ENCODE peak calls at places on chromosome 10, in nine cellular contexts. T, B, A, Y, U, L, R, J and D are unnamed samples.

GRCh38 chr10:101778781-101779543 is 3.0 kb upstream of the FGF8 start:
- DNase-seq in L (no peak), U (peak), B (no peak), R (peak), J (no peak), Y (no peak), T (no peak), A (no peak), D (no peak)

GRCh38 chr10:36725581-36726520 is 399.5 kb upstream of the ANKRD30A start:
- DNase-seq in U (peak), J (no peak), R (no peak), B (peak), A (peak), Y (no peak), L (no peak), T (no peak), D (no peak)

GRCh38 chr10:36676321-36677169 is 448.9 kb upstream of the ANKRD30A start:
- DNase-seq in T (no peak), R (no peak), B (no peak), J (no peak), L (no peak), A (peak), Y (no peak), U (peak), D (no peak)

GRCh38 chr10:21406595-21407218 is 118.8 kb downstream of the SKIDA1 start:
- DNase-seq in J (no peak), A (peak), T (no peak), B (no peak), L (no peak), R (no peak), Y (no peak), U (no peak), D (no peak)

GRCh38 chr10:101779544-101780186 is 3.6 kb downstream of the NPM3 start:
- DNase-seq in B (peak), J (peak), R (peak), U (peak), A (peak), L (peak), Y (peak), T (peak), D (peak)

GRCh38 chr10:88670497-88670896 is 6.3 kb downstream of the LIPF start:
- DNase-seq in B (no peak), A (no peak), R (no peak), T (no peak), Y (no peak), J (no peak), L (no peak), U (no peak), D (no peak)

GRCh38 chr10:8049151-8049873 is 5.2 kb upstream of the GATA3 start:
- DNase-seq in R (no peak), B (no peak), A (no peak), T (no peak), U (no peak), L (no peak), J (no peak), Y (no peak), D (no peak)

GRCh38 chr10:8473205-8473604 is 418.7 kb downstream of the GATA3 start:
- DNase-seq in A (no peak), T (no peak), B (no peak), Y (no peak), R (no peak), U (no peak), L (no peak), J (no peak), D (no peak)

GRCh38 chr10:49082767-49083166 is 32.6 kb downstream of the VSTM4 start:
- DNase-seq in T (no peak), U (no peak), A (no peak), J (no peak), L (no peak), Y (no peak), R (no peak), B (no peak), D (no peak)

GRCh38 chr10:110358869-110359629 is 54.3 kb upstream of the SMNDC1 start:
- DNase-seq in L (peak), Y (no peak), A (no peak), U (no peak), R (no peak), J (no peak), B (no peak), T (peak), D (no peak)

GRCh38 chr10:44395396-44395795 is 10.5 kb upstream of the CXCL12 start:
- DNase-seq in A (no peak), T (no peak), B (no peak), U (no peak), Y (peak), L (no peak), J (no peak), R (peak), D (no peak)

GRCh38 chr10:66836057-66836456 is 89.8 kb upstream of the LRRTM3 start:
- DNase-seq in T (no peak), A (peak), B (no peak), R (no peak), L (no peak), J (no peak), Y (no peak), U (peak), D (no peak)

GRCh38 chr10:36766921-36767320 is 358.5 kb upstream of the ANKRD30A start:
- DNase-seq in L (no peak), B (no peak), R (no peak), J (no peak), T (no peak), A (no peak), Y (no peak), U (no peak), D (no peak)

GRCh38 chr10:128061306-128062300 is 64.6 kb downstream of the MKI67 start:
- DNase-seq in Y (peak), B (no peak), R (no peak), U (no peak), T (no peak), L (no peak), J (no peak), A (no peak), D (no peak)

GRCh38 chr10:81068446-81068845 is 530.7 kb downstream of the SH2D4B start:
- DNase-seq in J (no peak), T (no peak), Y (no peak), R (no peak), U (no peak), L (no peak), A (no peak), B (no peak), D (no peak)

GRCh38 chr10:114060456-114060855 is 16.8 kb downstream of the ADRB1 start:
- DNase-seq in A (no peak), J (no peak), U (no peak), L (no peak), Y (no peak), B (no peak), T (no peak), R (no peak), D (no peak)

GRCh38 chr10:24503627-24504320 is 219.9 kb downstream of the ARHGAP21 start:
- DNase-seq in B (no peak), T (no peak), J (no peak), L (peak), R (no peak), Y (no peak), A (peak), U (peak), D (peak)

GRCh38 chr10:127990846-127991542 is 84.1 kb downstream of the PTPRE start:
- DNase-seq in L (no peak), J (no peak), Y (no peak), A (peak), U (peak), T (no peak), R (peak), B (no peak), D (peak)

GRCh38 chr10:1612910-1613309 is 124.4 kb downstream of the ADARB2 start:
- DNase-seq in R (no peak), J (no peak), B (no peak), T (no peak), L (no peak), A (no peak), Y (no peak), U (no peak), D (no peak)

GRCh38 chr10:117442944-117443676 is 67.9 kb upstream of the PDZD8 start:
- DNase-seq in U (peak), Y (peak), A (peak), B (peak), L (peak), J (peak), R (peak), T (peak), D (peak)

GRCh38 chr10:113477451-113477850 is 75.4 kb upstream of the HABP2 start:
- DNase-seq in J (no peak), R (no peak), U (no peak), B (no peak), T (no peak), A (no peak), Y (no peak), L (no peak), D (no peak)

GRCh38 chr10:99506416-99506815 is 26.3 kb upstream of the NKX2-3 start:
- DNase-seq in J (no peak), Y (no peak), B (no peak), L (no peak), U (no peak), A (no peak), R (no peak), T (no peak), D (no peak)

GRCh38 chr10:44370731-44371248 is 14.1 kb downstream of the CXCL12 start:
- DNase-seq in U (no peak), T (no peak), B (no peak), Y (no peak), A (no peak), L (no peak), J (no peak), R (no peak), D (no peak)

GRCh38 chr10:13792011-13792410 is 205.2 kb downstream of the PRPF18 start:
- DNase-seq in B (peak), R (no peak), T (peak), L (peak), U (no peak), A (no peak), J (no peak), Y (no peak), D (no peak)

GRCh38 chr10:106360870-106361269 is 803.6 kb downstream of the SORCS1 start:
- DNase-seq in L (no peak), R (no peak), T (no peak), B (no peak), Y (no peak), A (peak), U (no peak), J (no peak), D (no peak)

GRCh38 chr10:5617521-5617920 is 48.9 kb downstream of the ASB13 start:
- DNase-seq in U (no peak), B (no peak), L (no peak), A (no peak), Y (no peak), J (no peak), R (no peak), T (no peak), D (no peak)

GRCh38 chr10:110496553-110497437 is 912 bp upstream of the DUSP5 start:
- DNase-seq in U (no peak), B (no peak), J (no peak), R (no peak), L (no peak), T (no peak), A (peak), Y (no peak), D (no peak)

GRCh38 chr10:132421377-132422168 is 24.6 kb downstream of the PWWP2B start:
- DNase-seq in A (peak), T (peak), R (peak), U (peak), J (peak), Y (peak), L (peak), B (peak), D (peak)

GRCh38 chr10:19738440-19738839 is 77.8 kb upstream of the PLXDC2 start:
- DNase-seq in J (no peak), T (no peak), U (no peak), A (no peak), B (no peak), R (no peak), L (no peak), Y (no peak), D (no peak)
- H3K27ac ChIP-seq in J (no peak), T (no peak), U (no peak), A (no peak), B (no peak), R (no peak), L (no peak), Y (no peak), D (no peak)

GRCh38 chr10:119341236-119342016 is 134.1 kb downstream of the GRK5 start:
- DNase-seq in Y (peak), J (no peak), R (no peak), B (peak), U (peak), L (no peak), T (peak), A (peak), D (no peak)
- H3K27ac ChIP-seq in Y (peak), J (no peak), R (peak), B (peak), U (peak), L (no peak), T (peak), A (peak), D (peak)

GRCh38 chr10:122163182-122164027 is 107.7 kb upstream of the BTBD16 start:
- DNase-seq in B (no peak), U (peak), A (no peak), L (no peak), J (no peak), T (no peak), Y (no peak), R (no peak), D (no peak)

GRCh38 chr10:122164028-122164601 is 107.0 kb upstream of the BTBD16 start:
- DNase-seq in R (no peak), L (no peak), A (no peak), B (no peak), U (peak), T (no peak), J (no peak), Y (no peak), D (no peak)

GRCh38 chr10:122165914-122166313 is 105.2 kb upstream of the BTBD16 start:
- DNase-seq in B (no peak), T (no peak), A (no peak), U (no peak), R (no peak), Y (no peak), L (no peak), J (no peak), D (no peak)

GRCh38 chr10:122165492-122165832 is 105.6 kb upstream of the BTBD16 start:
- DNase-seq in J (no peak), U (no peak), A (no peak), B (no peak), L (no peak), Y (no peak), R (no peak), T (no peak), D (no peak)

GRCh38 chr10:122164815-122165491 is 106.1 kb upstream of the BTBD16 start:
- DNase-seq in T (no peak), A (no peak), L (no peak), R (no peak), B (no peak), J (no peak), Y (no peak), U (no peak), D (no peak)
- H3K27ac ChIP-seq in T (peak), A (no peak), L (no peak), R (peak), B (no peak), J (no peak), Y (no peak), U (no peak), D (no peak)

DNA sequence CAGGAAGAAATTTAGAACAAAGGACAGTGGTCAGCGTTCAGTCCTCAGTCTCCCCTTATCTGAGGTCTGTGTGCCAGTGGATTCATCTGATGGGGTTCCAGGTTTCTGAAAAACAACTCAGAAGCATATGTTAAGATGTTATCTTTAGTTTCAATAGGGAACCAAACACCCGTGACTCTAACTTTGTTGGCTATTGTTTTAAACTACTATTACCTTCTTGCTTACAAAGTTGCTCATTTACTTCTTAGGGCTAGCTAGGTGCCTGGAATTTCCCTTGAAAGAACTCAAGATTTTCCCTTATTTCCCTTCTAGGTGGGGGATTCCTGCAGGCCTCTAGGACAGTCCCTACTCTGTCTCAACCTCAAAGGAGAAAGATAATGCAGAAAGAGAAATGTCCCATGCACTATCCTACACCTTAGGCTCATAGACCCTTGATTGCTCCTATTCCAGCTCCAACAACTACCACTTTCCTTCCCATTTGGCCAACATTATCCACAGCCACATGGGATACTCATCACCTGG is 192.5 kb upstream of the LYZL1 start:
- DNase-seq in Y (no peak), R (no peak), B (no peak), T (no peak), J (no peak), L (no peak), A (no peak), U (no peak), D (no peak)
- H3K27ac ChIP-seq in Y (no peak), R (no peak), B (no peak), T (no peak), J (no peak), L (no peak), A (no peak), U (no peak), D (no peak)

DNA sequence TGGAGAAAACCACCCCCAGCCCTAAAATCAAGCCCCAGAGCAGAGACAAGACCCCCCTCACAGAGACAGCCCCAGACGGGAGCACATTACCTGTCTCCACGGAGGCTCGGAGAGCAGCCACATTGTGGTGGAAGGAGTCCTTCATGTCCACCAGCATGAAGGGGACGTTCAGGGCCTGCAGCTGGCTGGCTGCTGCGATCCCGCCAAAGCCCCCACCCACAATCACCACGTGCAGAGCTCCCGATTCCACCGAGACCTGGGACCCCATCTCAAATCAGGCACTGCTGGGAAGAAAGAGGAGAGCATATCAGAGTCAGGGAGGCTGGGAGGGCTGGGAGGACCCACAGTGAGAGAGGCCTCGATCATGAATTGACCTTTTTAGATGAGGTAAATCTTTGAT is 8.8 kb downstream of the AIFM2 start:
- DNase-seq in R (no peak), B (no peak), L (no peak), J (no peak), Y (no peak), A (no peak), T (no peak), U (no peak), D (no peak)
- H3K27ac ChIP-seq in R (no peak), B (no peak), L (no peak), J (no peak), Y (no peak), A (no peak), T (no peak), U (no peak), D (no peak)

GRCh38 chr10:77207182-77208165 is 430.1 kb downstream of the KCNMA1 start:
- DNase-seq in T (no peak), J (no peak), B (no peak), Y (no peak), A (no peak), U (no peak), L (no peak), R (no peak), D (no peak)
- H3K27ac ChIP-seq in T (no peak), J (peak), B (no peak), Y (no peak), A (no peak), U (no peak), L (no peak), R (peak), D (no peak)

DNA sequence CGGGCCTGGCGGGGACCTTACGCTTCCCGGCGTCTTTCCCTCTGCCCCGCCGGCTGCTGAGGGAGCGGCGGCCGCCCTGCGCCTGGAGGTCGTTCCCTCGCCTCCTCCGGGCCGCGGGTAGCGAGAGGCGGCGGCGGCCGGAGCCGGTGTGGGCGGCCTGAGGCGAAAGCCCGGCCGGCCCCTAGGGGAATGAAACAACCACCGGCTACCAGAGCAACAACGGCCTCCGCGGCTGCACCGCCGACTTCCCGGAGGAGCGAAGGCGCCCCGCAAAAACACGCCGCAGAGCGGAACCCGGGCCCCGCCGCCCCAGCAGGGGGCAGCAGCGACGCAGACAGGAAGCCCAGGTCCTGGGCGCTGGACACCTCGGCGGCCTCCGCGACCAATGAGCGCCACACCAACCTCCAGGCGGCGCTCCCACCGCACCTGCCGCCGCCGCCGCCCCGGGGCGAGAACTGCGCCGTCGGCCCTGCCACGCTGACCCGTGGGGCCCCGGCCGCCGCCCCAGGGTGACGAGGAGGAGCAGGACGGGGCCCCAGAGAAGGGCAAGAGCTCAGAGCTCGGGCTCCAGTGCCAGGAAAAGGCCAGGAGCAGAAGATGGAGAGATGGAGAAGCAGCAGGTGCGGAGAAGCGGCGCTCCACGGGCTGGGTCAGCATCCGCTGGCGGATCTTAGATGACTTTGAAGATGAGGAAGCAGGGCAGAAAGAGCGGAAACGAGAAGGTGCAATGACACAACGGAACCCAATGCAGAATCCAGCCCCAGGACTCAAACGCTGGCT is 10.4 kb upstream of the ACSM6 start:
- DNase-seq in A (peak), L (peak), J (peak), T (peak), B (peak), R (peak), Y (peak), U (peak), D (peak)
- H3K27ac ChIP-seq in A (no peak), L (peak), J (peak), T (peak), B (peak), R (peak), Y (peak), U (peak), D (peak)